ENCODE peak calls at places on chromosome 1, in four cellular contexts. One of them, this sample, is unnamed. For H3K4me1, the result is how much of the 10 kb centered on the place peaks cover.

GRCh38 chr1:202237052-202237451 is 43.5 kb downstream of the LGR6 start:
- DNase-seq in GM12878: no peak
- DNase-seq in H1: peak
- DNase-seq in HepG2: peak
- DNase-seq in this sample: peak

GRCh38 chr1:245016700-245017099 is 138.1 kb upstream of the KIF26B start:
- DNase-seq in H1: no peak
- DNase-seq in HepG2: no peak
- DNase-seq in GM12878: no peak
- DNase-seq in this sample: no peak

GRCh38 chr1:234212764-234213406 is 160.4 kb upstream of the COA6 start:
- DNase-seq in HepG2: peak
- DNase-seq in GM12878: peak
- DNase-seq in H1: no peak
- DNase-seq in this sample: peak

GRCh38 chr1:201713093-201713810 is 115.7 kb upstream of the IPO9 start:
- DNase-seq in GM12878: no peak
- DNase-seq in H1: no peak
- DNase-seq in HepG2: no peak
- DNase-seq in this sample: no peak

GRCh38 chr1:13702425-13703127 is 2.6 kb downstream of the PRDM2 start:
- DNase-seq in H1: no peak
- DNase-seq in GM12878: peak
- DNase-seq in HepG2: no peak
- DNase-seq in this sample: no peak

GRCh38 chr1:213416461-213417224 is 365.6 kb downstream of the RPS6KC1 start:
- DNase-seq in HepG2: no peak
- DNase-seq in GM12878: no peak
- DNase-seq in H1: no peak
- DNase-seq in this sample: no peak

GRCh38 chr1:212606734-212607205 is 1.8 kb upstream of the ATF3 start:
- DNase-seq in GM12878: no peak
- DNase-seq in H1: no peak
- DNase-seq in HepG2: no peak
- DNase-seq in this sample: no peak

GRCh38 chr1:174875306-174875705 is 124.4 kb upstream of the CACYBP start:
- DNase-seq in HepG2: peak
- DNase-seq in GM12878: no peak
- DNase-seq in H1: no peak
- DNase-seq in this sample: no peak

GRCh38 chr1:166155108-166155507 is 11.7 kb downstream of the FAM78B start:
- DNase-seq in H1: no peak
- DNase-seq in HepG2: no peak
- DNase-seq in GM12878: no peak
- DNase-seq in this sample: no peak

GRCh38 chr1:58618303-58618702 is 41.3 kb upstream of the TACSTD2 start:
- DNase-seq in HepG2: no peak
- DNase-seq in H1: no peak
- DNase-seq in GM12878: no peak
- DNase-seq in this sample: no peak

GRCh38 chr1:236952279-236953003 is 51.8 kb downstream of the MT1HL1 start:
- DNase-seq in H1: peak
- DNase-seq in GM12878: no peak
- DNase-seq in HepG2: no peak
- DNase-seq in this sample: no peak

GRCh38 chr1:58883037-58883887 is 99.4 kb upstream of the JUN start:
- DNase-seq in HepG2: peak
- DNase-seq in H1: no peak
- DNase-seq in GM12878: no peak
- DNase-seq in this sample: peak

GRCh38 chr1:77014396-77014795 is 147.1 kb downstream of the ST6GALNAC5 start:
- DNase-seq in H1: no peak
- DNase-seq in GM12878: no peak
- DNase-seq in HepG2: no peak
- DNase-seq in this sample: no peak

GRCh38 chr1:209653915-209654351 is 1.7 kb upstream of the LAMB3 start:
- DNase-seq in HepG2: peak
- DNase-seq in GM12878: no peak
- DNase-seq in H1: no peak
- DNase-seq in this sample: no peak

GRCh38 chr1:175155936-175156335 is 36.6 kb downstream of the KIAA0040 start:
- DNase-seq in HepG2: no peak
- DNase-seq in GM12878: no peak
- DNase-seq in H1: no peak
- DNase-seq in this sample: no peak

GRCh38 chr1:6310116-6310848 is 49.4 kb upstream of the GPR153 start:
- DNase-seq in HepG2: no peak
- DNase-seq in GM12878: no peak
- DNase-seq in H1: no peak
- DNase-seq in this sample: no peak

GRCh38 chr1:77487631-77488030 is 194.8 kb downstream of the ZZZ3 start:
- DNase-seq in HepG2: no peak
- DNase-seq in H1: no peak
- DNase-seq in GM12878: no peak
- DNase-seq in this sample: no peak

GRCh38 chr1:44835738-44836675 is 7.0 kb downstream of the PTCH2 start:
- DNase-seq in H1: peak
- DNase-seq in GM12878: peak
- DNase-seq in HepG2: peak
- DNase-seq in this sample: peak

GRCh38 chr1:58539553-58539952 is 7.0 kb downstream of the OMA1 start:
- DNase-seq in HepG2: no peak
- DNase-seq in H1: no peak
- DNase-seq in GM12878: no peak
- DNase-seq in this sample: no peak

GRCh38 chr1:52726265-52727113 is at the start of gene ZYG11B:
- DNase-seq in GM12878: peak
- DNase-seq in HepG2: peak
- DNase-seq in H1: no peak
- DNase-seq in this sample: peak

GRCh38 chr1:37158113-37158749 is 123.9 kb upstream of the GRIK3 start:
- DNase-seq in GM12878: no peak
- DNase-seq in HepG2: no peak
- DNase-seq in H1: no peak
- DNase-seq in this sample: no peak

GRCh38 chr1:75208862-75209261 is 74.7 kb downstream of the LHX8 start:
- DNase-seq in HepG2: no peak
- DNase-seq in GM12878: no peak
- DNase-seq in H1: no peak
- DNase-seq in this sample: no peak

GRCh38 chr1:12034381-12034801 is 15.1 kb downstream of the MIIP start:
- DNase-seq in HepG2: peak
- DNase-seq in H1: no peak
- DNase-seq in GM12878: no peak
- DNase-seq in this sample: no peak

GRCh38 chr1:9371951-9372350 is 79.3 kb downstream of the SPSB1 start:
- DNase-seq in GM12878: no peak
- DNase-seq in H1: no peak
- DNase-seq in HepG2: no peak
- DNase-seq in this sample: no peak

GRCh38 chr1:209585197-209585596 is 1.7 kb downstream of the CAMK1G start:
- DNase-seq in GM12878: no peak
- DNase-seq in HepG2: no peak
- DNase-seq in H1: no peak
- DNase-seq in this sample: no peak

GRCh38 chr1:36743286-36744005 is 260.7 kb upstream of the CSF3R start:
- DNase-seq in GM12878: no peak
- DNase-seq in H1: no peak
- DNase-seq in HepG2: no peak
- DNase-seq in this sample: no peak

GRCh38 chr1:209808059-209808494 is 2.1 kb upstream of the IRF6 start:
- DNase-seq in GM12878: no peak
- DNase-seq in HepG2: peak
- DNase-seq in H1: no peak
- DNase-seq in this sample: no peak

GRCh38 chr1:116477428-116477827 is 93.4 kb downstream of the CD58 start:
- DNase-seq in GM12878: no peak
- DNase-seq in H1: no peak
- DNase-seq in HepG2: no peak
- DNase-seq in this sample: no peak
- H3K4me1 ChIP-seq in GM12878: under half
- H3K4me1 ChIP-seq in H1: under half
- H3K4me1 ChIP-seq in HepG2: half or more
- H3K4me1 ChIP-seq in this sample: under half

GRCh38 chr1:114263343-114263742 is 109.7 kb upstream of the SYT6 start:
- DNase-seq in H1: no peak
- DNase-seq in GM12878: peak
- DNase-seq in HepG2: no peak
- DNase-seq in this sample: no peak
- TF ChIP-seq ZNF274 in H1: no peak
- TF ChIP-seq ZNF274 in GM12878: no peak
- TF ChIP-seq ZNF274 in HepG2: no peak
- TF ChIP-seq ZNF274 in this sample: no peak

GRCh38 chr1:90534669-90535379 is 182.3 kb downstream of the BARHL2 start:
- DNase-seq in H1: no peak
- DNase-seq in GM12878: no peak
- DNase-seq in HepG2: no peak
- DNase-seq in this sample: peak

GRCh38 chr1:90537606-90538362 is 179.3 kb downstream of the BARHL2 start:
- DNase-seq in HepG2: no peak
- DNase-seq in H1: no peak
- DNase-seq in GM12878: no peak
- DNase-seq in this sample: no peak

DNA sequence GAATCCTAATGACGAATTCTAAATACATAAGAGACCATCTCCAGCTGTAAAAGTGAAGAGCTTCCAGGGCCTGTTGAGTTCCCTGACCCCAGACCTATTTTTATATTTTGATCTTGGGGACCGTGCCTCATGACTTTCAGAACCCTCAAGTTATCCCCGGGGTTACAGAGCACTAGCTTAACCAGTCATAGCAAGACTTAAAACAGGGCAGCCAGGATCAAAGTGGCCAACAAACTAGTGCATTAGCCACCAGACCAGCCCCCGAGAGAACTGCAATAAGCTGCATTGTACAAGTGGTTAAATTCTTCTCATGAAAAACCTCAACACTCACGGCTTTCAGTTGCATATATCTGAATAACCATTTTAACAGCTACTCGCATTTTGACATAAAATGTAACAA is 183.0 kb downstream of the BARHL2 start:
- DNase-seq in GM12878: no peak
- DNase-seq in H1: no peak
- DNase-seq in HepG2: no peak
- DNase-seq in this sample: no peak
- TF ChIP-seq SUZ12 in GM12878: no peak
- TF ChIP-seq SUZ12 in H1: no peak
- TF ChIP-seq SUZ12 in HepG2: no peak
- TF ChIP-seq SUZ12 in this sample: no peak

GRCh38 chr1:82510431-82510830 is 709.7 kb downstream of the ADGRL2 start:
- DNase-seq in GM12878: no peak
- DNase-seq in H1: no peak
- DNase-seq in HepG2: no peak
- DNase-seq in this sample: no peak
- H3K4me1 ChIP-seq in GM12878: under half
- H3K4me1 ChIP-seq in H1: under half
- H3K4me1 ChIP-seq in HepG2: under half
- H3K4me1 ChIP-seq in this sample: under half

DNA sequence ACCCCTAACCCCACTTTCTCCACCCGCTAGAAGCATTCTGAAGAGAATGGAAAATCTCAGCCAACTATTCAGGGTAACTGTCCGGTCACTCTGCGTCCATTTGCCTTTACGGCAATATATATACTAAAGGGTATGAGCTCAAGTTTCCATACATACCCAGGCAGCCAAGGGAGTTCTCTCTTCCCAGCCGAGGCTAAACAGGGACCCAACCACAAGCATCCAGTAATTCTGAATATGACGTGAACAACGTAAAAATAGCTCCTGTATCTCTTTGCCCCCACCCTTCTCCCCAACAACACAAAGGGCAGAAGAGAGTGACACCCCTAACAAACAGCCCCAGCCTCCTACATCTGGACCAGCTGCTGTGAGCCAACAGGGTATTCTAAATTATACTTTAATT is 67.7 kb downstream of the SSBP3 start:
- DNase-seq in H1: no peak
- DNase-seq in HepG2: no peak
- DNase-seq in GM12878: no peak
- DNase-seq in this sample: no peak
- TF ChIP-seq ZNF274 in H1: no peak
- TF ChIP-seq ZNF274 in HepG2: no peak
- TF ChIP-seq ZNF274 in GM12878: no peak
- TF ChIP-seq ZNF274 in this sample: no peak

GRCh38 chr1:196400478-196401453 is 207.5 kb downstream of the KCNT2 start:
- DNase-seq in HepG2: peak
- DNase-seq in H1: no peak
- DNase-seq in GM12878: no peak
- DNase-seq in this sample: no peak
- TF ChIP-seq SUZ12 in HepG2: no peak
- TF ChIP-seq SUZ12 in H1: no peak
- TF ChIP-seq SUZ12 in GM12878: no peak
- TF ChIP-seq SUZ12 in this sample: no peak

GRCh38 chr1:159005676-159006075 is 4.0 kb upstream of the IFI16 start:
- DNase-seq in H1: no peak
- DNase-seq in HepG2: no peak
- DNase-seq in GM12878: no peak
- DNase-seq in this sample: peak
- H3K4me1 ChIP-seq in H1: under half
- H3K4me1 ChIP-seq in HepG2: under half
- H3K4me1 ChIP-seq in GM12878: under half
- H3K4me1 ChIP-seq in this sample: under half

GRCh38 chr1:184536246-184536985 is 149.6 kb downstream of the C1orf21 start:
- DNase-seq in H1: no peak
- DNase-seq in GM12878: no peak
- DNase-seq in HepG2: no peak
- DNase-seq in this sample: no peak
- TF ChIP-seq ZNF274 in H1: no peak
- TF ChIP-seq ZNF274 in GM12878: no peak
- TF ChIP-seq ZNF274 in HepG2: no peak
- TF ChIP-seq ZNF274 in this sample: no peak